ENCODE peak calls at places on chromosomes 13 and 19, in eight cellular contexts. P is upper lobe of right lung; C is RWPE1; V is activated CD8-positive, alpha-beta memory T cell treated with anti-CD3 and anti-CD28 coated beads for 1 hour; E is effector CD4-positive, alpha-beta T cell; O is LHCN-M2; D is head of caudate nucleus; R is mucosa of descending colon. U is an unnamed sample.

GRCh38 chr13:51221674-51222509 is at the start of gene FAM124A:
- DNase-seq in O (peak), R (peak), E (no peak), D (peak), P (peak), V (no peak), C (peak), U (peak)

GRCh38 chr19:16273005-16273404 is 51.6 kb upstream of the KLF2 start:
- DNase-seq in D (peak), C (no peak), O (no peak), R (no peak), E (no peak), V (no peak), P (no peak), U (no peak)

GRCh38 chr19:48900477-48901452 is 653 bp downstream of the NUCB1 start:
- DNase-seq in R (no peak), O (peak), D (no peak), E (no peak), P (no peak), V (no peak), C (peak), U (no peak)

GRCh38 chr19:6616011-6616410 is 25.1 kb upstream of the CD70 start:
- DNase-seq in O (peak), R (no peak), C (peak), V (no peak), E (no peak), P (no peak), D (no peak), U (no peak)

GRCh38 chr19:36605839-36606478 is 846 bp downstream of the ZNF382 start:
- DNase-seq in D (no peak), V (no peak), C (no peak), E (no peak), P (no peak), O (peak), R (no peak), U (no peak)

GRCh38 chr19:39160523-39160861 is 34.9 kb downstream of the PAK4 start:
- DNase-seq in R (no peak), P (no peak), O (peak), E (no peak), D (no peak), V (no peak), C (no peak), U (no peak)

GRCh38 chr19:29804493-29804892 is 7.3 kb upstream of the CCNE1 start:
- DNase-seq in D (no peak), C (no peak), P (no peak), O (no peak), V (no peak), E (no peak), R (no peak), U (no peak)

GRCh38 chr19:50728084-50728737 is 5.0 kb downstream of the CLEC11A start:
- DNase-seq in V (peak), O (no peak), C (peak), R (peak), P (peak), D (peak), E (no peak), U (peak)

GRCh38 chr13:32881074-32881791 is 135.0 kb upstream of the KL start:
- DNase-seq in C (peak), V (no peak), R (no peak), E (no peak), D (peak), O (no peak), P (no peak), U (no peak)

GRCh38 chr19:39415111-39416046 is 2.9 kb downstream of the PLEKHG2 start:
- DNase-seq in O (no peak), P (no peak), V (no peak), C (no peak), E (no peak), D (no peak), R (no peak), U (no peak)

GRCh38 chr13:40433577-40433976 is 232.9 kb downstream of the FOXO1 start:
- DNase-seq in R (peak), O (no peak), C (no peak), P (no peak), D (no peak), V (no peak), E (peak), U (peak)

GRCh38 chr13:25575562-25575961 is 203.8 kb downstream of the ATP8A2 start:
- DNase-seq in P (no peak), D (no peak), C (no peak), V (no peak), O (no peak), E (no peak), R (no peak), U (no peak)

GRCh38 chr13:109485136-109485794 is 301.1 kb downstream of the IRS2 start:
- DNase-seq in R (no peak), P (no peak), O (no peak), E (no peak), D (no peak), V (no peak), C (no peak), U (no peak)

GRCh38 chr19:1232652-1233360 is 5.0 kb downstream of the CBARP start:
- DNase-seq in C (peak), V (no peak), P (no peak), O (no peak), R (no peak), E (no peak), D (no peak), U (peak)

GRCh38 chr19:35013047-35013819 is 13.1 kb downstream of the GRAMD1A start:
- DNase-seq in D (peak), R (peak), E (peak), C (no peak), V (peak), P (peak), O (peak), U (peak)

GRCh38 chr19:9456018-9456689 is 20.8 kb upstream of the ZNF266 start:
- DNase-seq in E (no peak), V (no peak), D (no peak), O (no peak), P (no peak), R (no peak), C (no peak), U (no peak)

GRCh38 chr19:1566392-1567115 is 1.6 kb downstream of the MEX3D start:
- DNase-seq in C (peak), R (peak), O (peak), E (no peak), P (peak), D (peak), V (no peak), U (peak)

GRCh38 chr13:98083507-98083906 is 59.4 kb upstream of the FARP1 start:
- DNase-seq in D (no peak), C (no peak), O (peak), P (no peak), R (no peak), V (no peak), E (no peak), U (no peak)

GRCh38 chr13:112943309-112944125 is 25.5 kb upstream of the MCF2L start:
- DNase-seq in E (peak), P (peak), O (no peak), R (peak), C (peak), V (no peak), D (no peak), U (no peak)

GRCh38 chr19:13017306-13018036 is 22.2 kb downstream of the NFIX start:
- DNase-seq in R (no peak), O (no peak), C (no peak), V (no peak), D (no peak), E (no peak), P (no peak), U (no peak)

GRCh38 chr13:30585748-30586262 is 31.9 kb upstream of the USPL1 start:
- DNase-seq in E (no peak), D (no peak), P (no peak), O (peak), R (no peak), C (no peak), V (no peak), U (no peak)